ENCODE peak calls at places on chromosome 14, in nine cellular contexts. L is stimulated activated naive CD8-positive, alpha-beta T cell treated with anti-CD3 and anti-CD28 coated beads, Interleukin-15, Interleukin-2, amounts not matched to agents 100 U/mL and 50 U/mL, for 24 hours; O is H54; M is mesothelial cell of epicardium; C is HT1080; U is fibroblast of the conjunctiva; F is activated T-cell treated with anti-CD3 and anti-CD28 coated beads, Interleukin-2, amount 50 U/mL, for 72 hours; B is fibroblast of the aortic adventitia; X is AG09309. N is an unnamed sample.

GRCh38 chr14:30440986-30441385 is 118.0 kb upstream of the G2E3 start:
- DNase-seq in U (no peak), X (peak; percentile 2), C (no peak), O (no peak), B (no peak), L (no peak), F (no peak), M (no peak), N (no peak)

GRCh38 chr14:34981743-34982420 is 910 bp upstream of the SRP54 start:
- DNase-seq in U (no peak), C (no peak), O (no peak), F (peak; percentile 41), X (no peak), M (no peak), B (no peak), L (peak; percentile 42), N (peak; percentile 60)

GRCh38 chr14:95577067-95577800 is 42.4 kb downstream of the GLRX5 start:
- DNase-seq in X (no peak), M (no peak), U (no peak), O (no peak), F (no peak), C (no peak), L (no peak), B (no peak), N (no peak)

GRCh38 chr14:92552066-92552465 is 38.5 kb downstream of the RIN3 start:
- DNase-seq in L (no peak), U (no peak), F (no peak), O (no peak), X (no peak), B (no peak), M (no peak), C (no peak), N (no peak)

GRCh38 chr14:102392506-102392905 is 29.8 kb downstream of the TECPR2 start:
- DNase-seq in L (no peak), B (peak; percentile 27), U (no peak), M (no peak), O (no peak), X (no peak), C (no peak), F (no peak), N (no peak)

GRCh38 chr14:105430535-105430934 is 10.9 kb downstream of the MTA1 start:
- DNase-seq in O (peak; percentile 84), B (peak; percentile 71), X (no peak), C (peak; percentile 72), M (no peak), F (no peak), L (no peak), U (peak; percentile 45), N (no peak)

GRCh38 chr14:75257241-75257640 is 21.4 kb upstream of the FOS start:
- DNase-seq in M (no peak), C (peak; percentile 86), F (no peak), L (no peak), X (no peak), U (no peak), B (no peak), O (no peak), N (no peak)

GRCh38 chr14:20184181-20184580 is 6.5 kb upstream of the OR11G2 start:
- DNase-seq in O (no peak), L (no peak), B (peak; percentile 5), C (no peak), F (no peak), M (no peak), U (no peak), X (no peak), N (no peak)

GRCh38 chr14:70005281-70005805 is 126.1 kb downstream of the SMOC1 start:
- DNase-seq in U (no peak), X (no peak), L (no peak), C (no peak), B (no peak), M (no peak), O (no peak), F (no peak), N (no peak)

GRCh38 chr14:101862711-101863110 is 101.2 kb downstream of the PPP2R5C start:
- DNase-seq in U (no peak), C (peak; percentile 26), O (no peak), L (no peak), X (no peak), B (peak; percentile 9), M (no peak), F (no peak), N (no peak)

GRCh38 chr14:88841741-88842140 is 17.3 kb downstream of the TTC8 start:
- DNase-seq in X (no peak), F (no peak), U (no peak), L (no peak), B (no peak), M (no peak), O (no peak), C (peak; percentile 40), N (no peak)

GRCh38 chr14:104517426-104517825 is 62.1 kb upstream of the C14orf180 start:
- DNase-seq in X (no peak), O (no peak), F (no peak), M (no peak), B (no peak), U (no peak), L (no peak), C (no peak), N (no peak)

GRCh38 chr14:46147486-46147885 is 504.1 kb downstream of the RPL10L start:
- DNase-seq in O (no peak), U (no peak), X (no peak), L (no peak), B (no peak), M (no peak), F (no peak), C (no peak), N (no peak)

GRCh38 chr14:55302367-55302766 is 31.1 kb downstream of the FBXO34 start:
- DNase-seq in C (no peak), X (no peak), L (no peak), F (no peak), B (no peak), U (no peak), O (no peak), M (no peak), N (no peak)

GRCh38 chr14:73591690-73592448 is at the start of gene ACOT4:
- DNase-seq in B (peak; percentile 23), X (no peak), C (no peak), M (no peak), F (peak; percentile 69), O (no peak), L (peak; percentile 48), U (no peak), N (peak; percentile 61)

GRCh38 chr14:92759300-92759678 is 10.9 kb upstream of the LGMN start:
- DNase-seq in B (peak; percentile 25), C (peak; percentile 40), L (peak; percentile 36), U (no peak), X (no peak), F (no peak), M (no peak), O (no peak), N (peak; percentile 61)